ENCODE peak calls at places on chromosomes 6 and 20, in six cellular contexts. R is mesenteric fat pad; N is CD8-positive, alpha-beta T cell; F is non-pigmented ciliary epithelial cell; U is CD4-positive, alpha-beta T cell; W is ascending aorta. J is an unnamed sample.
A peak's percentile ranks its signal among the peaks of the same experiment; 100 is the strongest.

GRCh38 chr20:35369804-35370203 is 42.0 kb downstream of the UQCC1 start:
- DNase-seq in F (peak; percentile 58), R (no peak), N (no peak), W (no peak), U (no peak), J (no peak)

GRCh38 chr20:19254956-19255355 is 42.5 kb downstream of the SLC24A3 start:
- DNase-seq in F (no peak), R (no peak), U (no peak), N (no peak), W (peak; percentile 21), J (no peak)

GRCh38 chr20:25738198-25738597 is 41.5 kb upstream of the ZNF337 start:
- DNase-seq in F (peak; percentile 8), W (no peak), U (no peak), R (no peak), N (no peak), J (no peak)

GRCh38 chr6:36784379-36784636 is 54.9 kb downstream of the CPNE5 start:
- DNase-seq in W (no peak), U (no peak), N (no peak), F (no peak), R (no peak), J (no peak)

GRCh38 chr6:163579111-163579879 is 164.8 kb downstream of the QKI start:
- DNase-seq in F (no peak), U (no peak), N (no peak), W (no peak), R (no peak), J (no peak)

GRCh38 chr6:36739947-36740817 is 42.6 kb downstream of the RAB44 start:
- DNase-seq in N (no peak), F (no peak), U (no peak), W (no peak), R (no peak), J (no peak)

GRCh38 chr6:153103256-153103655 is 27.8 kb downstream of the RGS17 start:
- DNase-seq in R (no peak), W (no peak), N (no peak), U (no peak), F (no peak), J (no peak)

GRCh38 chr6:126076992-126077664 is 90.8 kb downstream of the TRMT11 start:
- DNase-seq in F (no peak), N (no peak), R (no peak), W (no peak), U (no peak), J (no peak)

GRCh38 chr6:3227363-3228045 is at the start of gene TUBB2B:
- DNase-seq in U (no peak), W (no peak), R (no peak), N (no peak), F (no peak), J (no peak)

GRCh38 chr20:16201191-16201590 is 372.1 kb downstream of the KIF16B start:
- DNase-seq in F (no peak), W (no peak), R (no peak), N (no peak), U (no peak), J (no peak)

GRCh38 chr6:50030777-50031562 is 9.2 kb upstream of the DEFB110 start:
- DNase-seq in F (no peak), W (no peak), R (no peak), N (no peak), U (no peak), J (no peak)

GRCh38 chr20:13035399-13036173 is 26.8 kb downstream of the SPTLC3 start:
- DNase-seq in U (no peak), F (no peak), W (no peak), R (no peak), N (no peak), J (no peak)

GRCh38 chr6:73968358-73968757 is 272.4 kb downstream of the CD109 start:
- DNase-seq in R (no peak), N (no peak), F (no peak), U (no peak), W (no peak), J (no peak)

GRCh38 chr6:89047473-89047872 is 33.1 kb upstream of the PNRC1 start:
- DNase-seq in R (no peak), U (no peak), N (no peak), W (no peak), F (no peak), J (no peak)

GRCh38 chr6:38131527-38131965 is 312.0 kb downstream of the ZFAND3 start:
- DNase-seq in U (no peak), N (no peak), R (no peak), W (no peak), F (peak; percentile 91), J (no peak)

GRCh38 chr6:30227763-30228487 is 14.7 kb upstream of the TRIM26 start:
- DNase-seq in W (no peak), R (no peak), F (no peak), N (no peak), U (no peak), J (no peak)

GRCh38 chr20:44494681-44495080 is 19.0 kb downstream of the TTPAL start:
- DNase-seq in W (no peak), R (no peak), U (no peak), F (no peak), N (no peak), J (no peak)

GRCh38 chr20:14142171-14142570 is 146.9 kb downstream of the MACROD2 start:
- DNase-seq in U (no peak), W (no peak), N (no peak), R (no peak), F (no peak), J (no peak)

GRCh38 chr20:63232235-63233060 is 3.3 kb upstream of the BIRC7 start:
- DNase-seq in N (no peak), F (peak; percentile 77), W (no peak), U (no peak), R (no peak), J (no peak)

GRCh38 chr20:6909608-6910007 is 142.1 kb downstream of the BMP2 start:
- DNase-seq in R (no peak), N (no peak), W (no peak), F (no peak), U (no peak), J (no peak)

GRCh38 chr6:155103816-155104366 is 108.8 kb downstream of the TIAM2 start:
- DNase-seq in N (no peak), R (no peak), F (no peak), W (no peak), U (no peak), J (no peak)

GRCh38 chr20:43506238-43506637 is 1.3 kb upstream of the L3MBTL1 start:
- DNase-seq in F (no peak), W (no peak), R (no peak), U (no peak), N (no peak), J (no peak)

GRCh38 chr20:50588034-50588736 is 78.0 kb downstream of the PTPN1 start:
- DNase-seq in F (no peak), R (no peak), U (peak; percentile 83), W (peak; percentile 82), N (peak; percentile 81), J (no peak)

GRCh38 chr20:13684566-13685222 is 46.0 kb upstream of the TASP1 start:
- DNase-seq in R (no peak), N (no peak), F (no peak), W (no peak), U (no peak), J (no peak)

GRCh38 chr20:47659904-47660601 is 125.2 kb downstream of the SULF2 start:
- DNase-seq in N (no peak), W (no peak), U (no peak), R (no peak), F (no peak), J (no peak)

GRCh38 chr6:93088675-93089575 is 330.4 kb downstream of the EPHA7 start:
- DNase-seq in U (no peak), R (no peak), N (no peak), F (peak; percentile 26), W (no peak), J (no peak)

J was measured in cardiac septum.